ENCODE peak calls at places on chromosome 12, in four cellular contexts. Z is fibroblast of lung, C is upper lobe of left lung, E is GM10248. F is an unnamed sample.

GRCh38 chr12:116690016-116690709 is 47.7 kb downstream of the SPRING1 start:
- DNase-seq in Z (no peak), C (no peak), E (no peak), F (no peak)

GRCh38 chr12:124422570-124423523 is 128.0 kb downstream of the RFLNA start:
- DNase-seq in Z (peak), C (peak), E (no peak), F (no peak)

GRCh38 chr12:29157486-29157946 is 8.4 kb downstream of the FAR2 start:
- DNase-seq in Z (peak), C (no peak), E (no peak), F (no peak)

GRCh38 chr12:32535260-32535999 is 136.1 kb downstream of the FGD4 start:
- DNase-seq in Z (peak), C (no peak), E (no peak), F (peak)

GRCh38 chr12:103114296-103115055 is 157.0 kb downstream of the ASCL1 start:
- DNase-seq in Z (no peak), C (no peak), E (peak), F (no peak)

GRCh38 chr12:118103231-118103600 is 595 bp downstream of the VSIG10 start:
- DNase-seq in Z (peak), C (no peak), E (no peak), F (peak)

GRCh38 chr12:64780531-64781373 is 21.5 kb upstream of the GNS start:
- DNase-seq in Z (peak), C (peak), E (peak), F (peak)

GRCh38 chr12:69039881-69040280 is 106.9 kb upstream of the CPM start:
- DNase-seq in Z (no peak), C (no peak), E (no peak), F (no peak)

GRCh38 chr12:24920141-24920540 is 28.8 kb downstream of the BCAT1 start:
- DNase-seq in Z (no peak), C (no peak), E (no peak), F (no peak)

GRCh38 chr12:104486943-104487819 is 30.4 kb downstream of the CHST11 start:
- DNase-seq in Z (no peak), C (no peak), E (no peak), F (no peak)

GRCh38 chr12:53505086-53505485 is 2.2 kb downstream of the NPFF start:
- DNase-seq in Z (peak), C (peak), E (no peak), F (no peak)

GRCh38 chr12:51814311-51815088 is 34.0 kb downstream of the FIGNL2 start:
- DNase-seq in Z (peak), C (peak), E (peak), F (peak)

GRCh38 chr12:11713202-11713601 is 63.7 kb downstream of the ETV6 start:
- DNase-seq in Z (no peak), C (no peak), E (no peak), F (no peak)

GRCh38 chr12:99769581-99769980 is 122.0 kb downstream of the GARIN6 start:
- DNase-seq in Z (no peak), C (no peak), E (no peak), F (no peak)

GRCh38 chr12:29782821-29783772 is 645 bp downstream of the TMTC1 start:
- DNase-seq in Z (peak), C (peak), E (no peak), F (peak)

GRCh38 chr12:109537136-109537535 is 36.2 kb downstream of the MMAB start:
- DNase-seq in Z (no peak), C (no peak), E (no peak), F (no peak)

GRCh38 chr12:88391556-88391955 is 188.7 kb downstream of the KITLG start:
- DNase-seq in Z (peak), C (no peak), E (peak), F (no peak)

GRCh38 chr12:54159140-54159539 is 29.6 kb downstream of the SMUG1 start:
- DNase-seq in Z (no peak), C (peak), E (peak), F (peak)

GRCh38 chr12:8562310-8562709 is 21.6 kb upstream of the CLEC4E start:
- DNase-seq in Z (no peak), C (no peak), E (no peak), F (no peak)

GRCh38 chr12:19799216-19799615 is 359.9 kb downstream of the AEBP2 start:
- DNase-seq in Z (peak), C (no peak), E (no peak), F (no peak)

GRCh38 chr12:2256915-2257314 is 204.1 kb downstream of the CACNA1C start:
- DNase-seq in Z (peak), C (no peak), E (no peak), F (no peak)

GRCh38 chr12:26863515-26863914 is 30.5 kb upstream of the ITPR2 start:
- DNase-seq in Z (no peak), C (no peak), E (no peak), F (no peak)

GRCh38 chr12:97650242-97650641 is 187.6 kb downstream of the RMST start:
- DNase-seq in Z (peak), C (no peak), E (no peak), F (no peak)

GRCh38 chr12:45587877-45588530 is 141.5 kb upstream of the ARID2 start:
- DNase-seq in Z (no peak), C (no peak), E (no peak), F (no peak)

GRCh38 chr12:92464911-92465310 is 237.9 kb upstream of the PLEKHG7 start:
- DNase-seq in Z (no peak), C (no peak), E (no peak), F (no peak)

GRCh38 chr12:93106910-93107309 is 177.8 kb upstream of the EEA1 start:
- DNase-seq in Z (no peak), C (no peak), E (no peak), F (no peak)

GRCh38 chr12:43210437-43211197 is 341.4 kb downstream of the ADAMTS20 start:
- DNase-seq in Z (peak), C (no peak), E (peak), F (no peak)

GRCh38 chr12:64560395-64561301 is 49.6 kb upstream of the RASSF3 start:
- DNase-seq in Z (peak), C (no peak), E (no peak), F (no peak)

GRCh38 chr12:53791735-53792326 is 40.1 kb upstream of the CISTR start:
- DNase-seq in Z (no peak), C (no peak), E (peak), F (no peak)

GRCh38 chr12:119457251-119457650 is 122.7 kb downstream of the CCDC60 start:
- DNase-seq in Z (no peak), C (no peak), E (no peak), F (no peak)

GRCh38 chr12:100164153-100164704 is 21.6 kb upstream of the BLTP3B start:
- DNase-seq in Z (no peak), C (no peak), E (no peak), F (no peak)

GRCh38 chr12:118850244-118850825 is 131.0 kb upstream of the SRRM4 start:
- DNase-seq in Z (no peak), C (no peak), E (peak), F (no peak)

GRCh38 chr12:85002778-85003296 is 33.2 kb downstream of the TSPAN19 start:
- DNase-seq in Z (no peak), C (no peak), E (no peak), F (no peak)

GRCh38 chr12:113278631-113279030 is 56.3 kb downstream of the SLC8B1 start:
- DNase-seq in Z (no peak), C (no peak), E (no peak), F (no peak)

GRCh38 chr12:58099476-58099875 is 158.1 kb downstream of the ATP23 start:
- DNase-seq in Z (no peak), C (no peak), E (no peak), F (no peak)

GRCh38 chr12:132761911-132762583 is 415 bp upstream of the ANKLE2 start:
- DNase-seq in Z (peak), C (peak), E (peak), F (peak)

GRCh38 chr12:106226884-106227640 is 20.8 kb downstream of the CKAP4 start:
- DNase-seq in Z (peak), C (no peak), E (peak), F (no peak)

GRCh38 chr12:89103831-89104230 is 248.5 kb downstream of the DUSP6 start:
- DNase-seq in Z (no peak), C (no peak), E (no peak), F (no peak)

GRCh38 chr12:63944586-63945228 is 100.2 kb downstream of the SRGAP1 start:
- DNase-seq in Z (no peak), C (no peak), E (no peak), F (no peak)

GRCh38 chr12:6363330-6364036 is 11.9 kb downstream of the SCNN1A start:
- DNase-seq in Z (peak), C (peak), E (peak), F (peak)
- TF ChIP-seq CTCF in Z (no peak), C (peak), E (no peak), F (no peak)

GRCh38 chr12:82758743-82759142 is 72.0 kb downstream of the TMTC2 start:
- DNase-seq in Z (no peak), C (no peak), E (no peak), F (no peak)
- TF ChIP-seq CTCF in Z (no peak), C (no peak), E (no peak), F (no peak)

GRCh38 chr12:23472329-23472971 is 477.0 kb downstream of the SOX5 start:
- DNase-seq in Z (peak), C (no peak), E (no peak), F (no peak)
- TF ChIP-seq CTCF in Z (no peak), C (no peak), E (no peak), F (no peak)

GRCh38 chr12:131455581-131456110 is 255.2 kb upstream of the SFSWAP start:
- DNase-seq in Z (no peak), C (peak), E (no peak), F (no peak)

GRCh38 chr12:131456301-131457027 is 254.4 kb upstream of the SFSWAP start:
- DNase-seq in Z (no peak), C (peak), E (no peak), F (no peak)

GRCh38 chr12:131454418-131455217 is 256.3 kb upstream of the SFSWAP start:
- DNase-seq in Z (no peak), C (peak), E (peak), F (no peak)

GRCh38 chr12:131457028-131457310 is 253.9 kb upstream of the SFSWAP start:
- DNase-seq in Z (no peak), C (peak), E (no peak), F (no peak)

DNA sequence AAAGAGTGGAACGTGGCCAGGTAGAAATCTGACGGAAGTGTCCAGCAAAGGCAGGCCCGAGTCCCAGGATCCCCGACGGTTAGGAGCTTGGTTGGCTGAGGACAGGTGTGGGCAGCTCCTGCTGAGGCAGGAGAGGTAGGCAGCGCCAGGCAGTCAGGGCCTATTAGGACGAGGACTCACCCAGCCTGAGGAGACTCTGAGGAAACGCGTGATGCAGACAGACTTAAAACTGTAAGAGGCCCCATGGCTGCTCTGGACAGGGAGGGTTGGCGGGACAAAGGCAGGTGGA is 255.7 kb upstream of the SFSWAP start:
- DNase-seq in Z (no peak), C (no peak), E (no peak), F (no peak)
- TF ChIP-seq CTCF in Z (no peak), C (no peak), E (no peak), F (no peak)

F was measured in mesothelial cell of epicardium.